ENCODE peak calls at places on chromosomes 3 and 15, in nine cellular contexts. T, I, C, D, Y, U, Z, X and E are unnamed samples.

GRCh38 chr3:169804681-169805080 is 8.0 kb upstream of the LRRIQ4 start:
- DNase-seq in T (no peak), I (no peak), C (no peak), D (no peak), Y (no peak), U (no peak), Z (no peak), X (no peak), E (no peak)

GRCh38 chr15:25701716-25702465 is 161.2 kb downstream of the ATP10A start:
- DNase-seq in T (no peak), I (no peak), C (no peak), D (no peak), Y (no peak), U (no peak), Z (no peak), X (no peak), E (no peak)

GRCh38 chr3:152277198-152277597 is 8.5 kb downstream of the MBNL1 start:
- DNase-seq in T (no peak), I (no peak), C (no peak), D (peak), Y (no peak), U (no peak), Z (no peak), X (no peak), E (no peak)

GRCh38 chr3:181711325-181712135 is at the start of gene SOX2:
- DNase-seq in T (peak), I (no peak), C (peak), D (peak), Y (no peak), U (peak), Z (peak), X (peak), E (peak)

GRCh38 chr15:92648190-92648875 is 7.2 kb downstream of the FAM174B start:
- DNase-seq in T (no peak), I (no peak), C (no peak), D (peak), Y (no peak), U (no peak), Z (no peak), X (no peak), E (no peak)

GRCh38 chr3:45178131-45179023 is 32.2 kb upstream of the CDCP1 start:
- DNase-seq in T (no peak), I (no peak), C (peak), D (no peak), Y (no peak), U (no peak), Z (no peak), X (peak), E (peak)

GRCh38 chr15:92896543-92896942 is 3.6 kb upstream of the CHD2 start:
- DNase-seq in T (no peak), I (no peak), C (no peak), D (no peak), Y (no peak), U (no peak), Z (no peak), X (no peak), E (no peak)

GRCh38 chr3:67564008-67564407 is 90.4 kb downstream of the SUCLG2 start:
- DNase-seq in T (no peak), I (no peak), C (no peak), D (no peak), Y (no peak), U (no peak), Z (no peak), X (no peak), E (peak)

GRCh38 chr3:131454501-131454900 is 48.3 kb downstream of the MRPL3 start:
- DNase-seq in T (no peak), I (no peak), C (no peak), D (no peak), Y (no peak), U (no peak), Z (no peak), X (no peak), E (no peak)

GRCh38 chr3:75294124-75294523 is 370.0 kb upstream of the FRG2C start:
- DNase-seq in T (peak), I (peak), C (peak), D (peak), Y (no peak), U (peak), Z (peak), X (peak), E (peak)